ENCODE peak calls at places on chromosomes 13 and 19, in six cellular contexts. J, A, P, E, F and C are unnamed samples.

GRCh38 chr19:29804493-29804892 is 7.3 kb upstream of the CCNE1 start:
- DNase-seq in J (no peak), A (no peak), P (no peak), E (no peak), F (no peak), C (no peak)

GRCh38 chr19:19997656-19998268 is 41.5 kb downstream of the ZNF682 start:
- DNase-seq in J (peak; percentile 3), A (no peak), P (no peak), E (peak; percentile 81), F (no peak), C (no peak)

GRCh38 chr13:44921931-44922758 is 67.1 kb downstream of the NUFIP1 start:
- DNase-seq in J (peak; percentile 95), A (peak; percentile 93), P (peak; percentile 98), E (no peak), F (peak; percentile 97), C (peak; percentile 100)

GRCh38 chr13:42327725-42328124 is 55.8 kb downstream of the AKAP11 start:
- DNase-seq in J (no peak), A (no peak), P (no peak), E (no peak), F (no peak), C (no peak)

GRCh38 chr13:106916329-106916728 is 348.4 kb upstream of the ARGLU1 start:
- DNase-seq in J (no peak), A (peak; percentile 70), P (no peak), E (no peak), F (no peak), C (no peak)

GRCh38 chr13:73466561-73466960 is 407.8 kb downstream of the KLF5 start:
- DNase-seq in J (peak; percentile 61), A (no peak), P (no peak), E (no peak), F (no peak), C (peak; percentile 17)

GRCh38 chr13:23510544-23510916 is 59.7 kb upstream of the TNFRSF19 start:
- DNase-seq in J (peak; percentile 69), A (peak; percentile 81), P (no peak), E (no peak), F (peak; percentile 71), C (no peak)

GRCh38 chr19:1223018-1223855 is 14.6 kb downstream of the CBARP start:
- DNase-seq in J (peak; percentile 56), A (peak; percentile 32), P (peak; percentile 42), E (peak; percentile 78), F (peak; percentile 51), C (no peak)

GRCh38 chr19:11375143-11375948 is 880 bp downstream of the SWSAP1 start:
- DNase-seq in J (no peak), A (no peak), P (no peak), E (peak; percentile 63), F (no peak), C (no peak)

GRCh38 chr19:49592486-49593232 is 1.7 kb downstream of the PRR12 start:
- DNase-seq in J (peak; percentile 80), A (no peak), P (no peak), E (peak; percentile 32), F (no peak), C (no peak)

GRCh38 chr13:76885203-76886004 is 801 bp downstream of the KCTD12 start:
- DNase-seq in J (peak; percentile 80), A (peak; percentile 66), P (peak; percentile 61), E (peak; percentile 57), F (peak; percentile 83), C (peak; percentile 57)
- TF ChIP-seq CTCF in J (peak; percentile 49), A (peak; percentile 48), P (no peak), E (no peak), F (peak; percentile 50), C (no peak)

GRCh38 chr19:45184115-45184514 is 5.5 kb downstream of the BLOC1S3 start:
- DNase-seq in J (no peak), A (no peak), P (no peak), E (no peak), F (no peak), C (no peak)

GRCh38 chr19:45179848-45180370 is 1.3 kb downstream of the BLOC1S3 start:
- DNase-seq in J (no peak), A (no peak), P (no peak), E (no peak), F (no peak), C (no peak)

GRCh38 chr19:45186509-45187334 is 8.1 kb downstream of the BLOC1S3 start:
- DNase-seq in J (no peak), A (no peak), P (peak; percentile 62), E (no peak), F (no peak), C (no peak)

GRCh38 chr19:45179063-45179847 is 671 bp downstream of the BLOC1S3 start:
- DNase-seq in J (peak; percentile 45), A (peak; percentile 46), P (peak; percentile 17), E (no peak), F (peak; percentile 42), C (peak; percentile 6)

GRCh38 chr19:45182758-45183157 is 4.2 kb downstream of the BLOC1S3 start:
- DNase-seq in J (peak; percentile 63), A (no peak), P (no peak), E (no peak), F (no peak), C (no peak)
- TF ChIP-seq CTCF in J (no peak), A (no peak), P (no peak), E (no peak), F (no peak), C (no peak)

GRCh38 chr13:100594731-100595130 is 6.1 kb upstream of the GGACT start:
- DNase-seq in J (peak; percentile 20), A (no peak), P (no peak), E (peak; percentile 63), F (no peak), C (no peak)
- TF ChIP-seq CTCF in J (peak; percentile 39), A (no peak), P (peak; percentile 2), E (peak; percentile 35), F (peak; percentile 33), C (no peak)

GRCh38 chr13:30738526-30738925 is 3.2 kb downstream of the ALOX5AP start:
- DNase-seq in J (no peak), A (no peak), P (no peak), E (no peak), F (no peak), C (no peak)

GRCh38 chr13:30739646-30740642 is 4.6 kb downstream of the ALOX5AP start:
- DNase-seq in J (peak; percentile 87), A (peak; percentile 55), P (peak; percentile 95), E (no peak), F (peak; percentile 76), C (peak; percentile 99)

GRCh38 chr13:30736921-30737320 is 1.6 kb downstream of the ALOX5AP start:
- DNase-seq in J (no peak), A (no peak), P (no peak), E (no peak), F (no peak), C (no peak)

GRCh38 chr13:30737511-30738342 is 2.4 kb downstream of the ALOX5AP start:
- DNase-seq in J (no peak), A (no peak), P (no peak), E (no peak), F (no peak), C (no peak)

DNA sequence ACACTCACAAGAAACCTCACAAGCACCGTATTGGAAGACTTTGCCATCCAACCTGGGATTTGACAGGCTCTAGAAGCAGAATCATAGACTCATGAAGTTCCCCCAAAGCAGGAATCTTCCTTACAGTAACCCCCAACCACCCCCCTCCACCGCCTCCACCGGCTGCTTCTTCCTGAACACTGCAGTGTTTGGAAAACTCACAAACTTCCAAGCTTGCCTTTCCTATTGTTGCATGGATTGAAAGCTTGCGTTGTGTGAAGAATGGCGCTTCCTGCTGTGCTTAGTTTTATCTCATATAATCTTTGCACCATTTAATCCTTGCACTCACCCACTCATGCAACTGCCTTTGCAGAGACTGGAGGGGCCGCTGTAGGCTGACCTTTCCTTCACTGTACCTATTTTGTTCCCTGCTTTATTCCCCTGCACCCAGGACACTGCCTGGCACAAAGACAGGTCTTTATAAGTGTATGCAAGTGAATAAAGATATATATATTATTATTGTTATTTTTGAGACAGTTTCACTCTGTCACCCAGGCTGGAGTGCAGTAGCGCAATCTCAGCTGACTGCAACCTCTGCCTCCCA is 3.7 kb downstream of the ALOX5AP start:
- DNase-seq in J (no peak), A (no peak), P (no peak), E (no peak), F (no peak), C (no peak)
- TF ChIP-seq CTCF in J (no peak), A (no peak), P (no peak), E (no peak), F (no peak), C (no peak)

GRCh38 chr19:39154626-39155100 is 29.1 kb downstream of the PAK4 start:
- DNase-seq in J (peak; percentile 88), A (no peak), P (no peak), E (peak; percentile 56), F (no peak), C (no peak)
- TF ChIP-seq CTCF in J (peak; percentile 29), A (no peak), P (no peak), E (no peak), F (no peak), C (no peak)

DNA sequence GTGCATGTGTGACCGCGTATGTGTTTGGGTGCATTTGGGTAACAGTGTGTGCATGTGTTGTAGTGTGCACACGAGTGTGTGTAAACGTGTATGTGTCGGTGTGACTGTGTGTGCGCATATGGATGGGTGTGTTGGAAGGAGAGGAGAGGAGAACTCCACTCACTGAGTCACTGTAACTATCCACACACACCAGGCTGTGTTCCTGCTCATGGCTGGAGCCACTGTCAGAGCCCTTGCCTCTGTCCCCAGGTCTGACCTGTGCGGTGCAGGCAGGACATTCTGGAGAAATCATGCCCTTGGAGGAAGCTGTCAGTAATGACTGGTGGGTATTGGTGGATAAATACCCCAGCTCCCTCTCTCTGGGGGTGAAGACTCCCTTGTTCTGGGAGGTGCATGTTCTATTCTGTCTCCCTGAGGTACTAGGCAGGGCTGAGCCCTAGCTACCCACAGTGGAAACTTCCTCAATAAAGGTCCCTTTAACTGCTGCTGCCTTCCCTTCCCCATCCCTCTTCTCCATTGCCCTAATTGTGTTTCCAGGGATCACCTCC is 48.4 kb downstream of the CYP4F22 start:
- DNase-seq in J (no peak), A (no peak), P (no peak), E (no peak), F (no peak), C (no peak)
- TF ChIP-seq CTCF in J (no peak), A (no peak), P (no peak), E (no peak), F (no peak), C (no peak)

DNA sequence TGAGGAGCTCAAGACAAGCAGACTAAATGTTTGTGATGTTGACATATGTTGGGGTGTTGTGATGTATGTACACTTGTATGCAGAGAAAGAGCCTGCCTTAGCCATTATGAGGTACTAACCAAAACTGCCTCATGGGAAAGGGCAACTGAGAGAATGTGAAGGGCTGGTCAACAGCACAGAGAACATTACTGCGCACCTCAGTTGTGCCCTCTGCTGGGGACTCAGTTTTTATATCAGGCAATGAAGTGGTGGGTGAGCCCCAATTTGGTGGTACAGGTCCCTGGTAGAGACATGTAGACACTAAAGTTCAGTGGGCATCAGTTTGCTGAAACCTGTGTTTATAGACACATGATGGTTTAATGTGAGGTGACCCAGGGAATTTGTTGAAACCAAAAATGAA is 286.9 kb downstream of the DCT start:
- DNase-seq in J (peak; percentile 32), A (no peak), P (peak; percentile 26), E (peak; percentile 50), F (peak; percentile 34), C (no peak)
- TF ChIP-seq CTCF in J (peak; percentile 55), A (peak; percentile 53), P (peak; percentile 40), E (peak; percentile 49), F (peak; percentile 47), C (peak; percentile 29)